ENCODE peak calls at places on chromosomes 11 and 22, in four cellular contexts. M, S, I and G are unnamed samples.

GRCh38 chr11:66835762-66836405 is 7.4 kb upstream of the RCE1 start:
- DNase-seq in S (no peak), M (no peak), I (no peak), G (no peak)

GRCh38 chr11:35822815-35823495 is 120.9 kb upstream of the LDLRAD3 start:
- DNase-seq in M (no peak), I (no peak), S (no peak), G (no peak)

GRCh38 chr22:17972385-17973181 is 51.8 kb downstream of the MICAL3 start:
- DNase-seq in I (peak; percentile 29), S (no peak), M (peak; percentile 74), G (peak; percentile 64)

GRCh38 chr11:66231561-66231960 is 36.9 kb upstream of the RAB1B start:
- DNase-seq in S (no peak), I (no peak), M (no peak), G (no peak)

GRCh38 chr11:64619811-64620285 is 28.8 kb downstream of the SLC22A12 start:
- DNase-seq in M (no peak), S (no peak), I (no peak), G (peak; percentile 7)

GRCh38 chr11:7690648-7691047 is 15.6 kb downstream of the OVCH2 start:
- DNase-seq in S (no peak), M (no peak), I (no peak), G (no peak)

GRCh38 chr11:33567004-33567403 is 133.6 kb downstream of the C11orf91 start:
- DNase-seq in M (no peak), S (no peak), I (no peak), G (no peak)

GRCh38 chr22:37848587-37849088 is 581 bp upstream of the EIF3L start:
- DNase-seq in S (no peak), I (no peak), M (no peak), G (no peak)

GRCh38 chr11:636511-637332 is at the start of gene DRD4:
- DNase-seq in S (no peak), I (no peak), M (peak; percentile 49), G (no peak)

GRCh38 chr11:70040869-70041501 is 37.1 kb upstream of the ANO1 start:
- DNase-seq in M (no peak), I (no peak), S (no peak), G (no peak)
- H3K9me3 ChIP-seq in M (peaks cover 18% of the 10 kb centered on the region), I (peaks cover 6% of the 10 kb centered on the region), S (peaks cover 22% of the 10 kb centered on the region), G (peaks cover 39% of the 10 kb centered on the region)

GRCh38 chr11:46916669-46917108 is 1.7 kb downstream of the LRP4 start:
- DNase-seq in I (peak; percentile 62), S (no peak), M (peak; percentile 83), G (no peak)
- H3K4me3 ChIP-seq in I (peak overlapping the region; percentile 71), S (peak overlapping the region; percentile 52), M (peak overlapping the region; percentile 90), G (peak overlapping the region; percentile 65)

GRCh38 chr11:112584674-112585073 is 324.0 kb upstream of the PLET1 start:
- DNase-seq in M (no peak), S (no peak), I (no peak), G (no peak)
- TF ChIP-seq CTCF in M (peak; percentile 8), S (peak; percentile 32), I (no peak), G (peak; percentile 7)

GRCh38 chr22:30964858-30965257 is 3.7 kb downstream of the MORC2 start:
- DNase-seq in S (no peak), M (no peak), I (no peak), G (no peak)

GRCh38 chr22:30970356-30970746 is 1.3 kb downstream of the TUG1 start:
- DNase-seq in S (no peak), M (no peak), I (no peak), G (no peak)

GRCh38 chr22:30968015-30968923 is at the start of gene MORC2:
- DNase-seq in S (no peak), M (peak; percentile 88), I (no peak), G (no peak)

GRCh38 chr22:30969532-30970355 is 679 bp downstream of the TUG1 start:
- DNase-seq in M (no peak), S (no peak), I (no peak), G (no peak)

DNA sequence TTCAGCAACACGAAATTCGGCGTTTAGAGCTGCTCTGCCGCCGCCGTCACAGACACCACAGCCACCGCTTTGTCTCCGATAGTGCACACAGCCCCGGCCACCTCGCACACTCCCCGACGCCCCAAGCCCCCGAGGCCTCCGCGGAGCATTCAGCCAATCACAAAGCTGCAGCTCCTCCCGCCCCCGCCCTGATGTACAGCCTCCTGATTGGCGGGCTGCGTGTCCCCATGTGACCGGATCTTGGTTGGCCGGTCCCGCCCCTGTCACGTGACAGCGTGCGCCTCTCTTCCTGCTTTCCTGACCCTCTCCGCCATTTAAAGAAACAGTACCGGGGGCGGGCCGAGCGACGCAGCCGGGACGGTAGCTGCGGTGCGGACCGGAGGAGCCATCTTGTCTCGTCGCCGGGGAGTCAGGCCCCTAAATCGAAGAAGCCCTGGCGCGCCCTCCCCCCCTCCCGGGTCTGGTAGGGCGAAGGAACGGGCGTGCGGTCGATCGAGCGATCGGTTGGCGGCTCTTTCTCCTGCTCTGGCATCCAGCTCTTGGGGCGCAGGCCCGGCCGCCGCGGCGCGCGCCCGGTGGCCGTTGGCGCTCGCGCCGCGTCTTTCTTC is at the start of gene TUG1:
- DNase-seq in S (peak; percentile 71), M (peak; percentile 99), I (peak; percentile 98), G (peak; percentile 95)
- H3K9me3 ChIP-seq in S (peaks cover 38% of the 10 kb centered on the region), M (peaks cover 4% of the 10 kb centered on the region), I (peaks cover 4% of the 10 kb centered on the region), G (peaks cover 15% of the 10 kb centered on the region)

DNA sequence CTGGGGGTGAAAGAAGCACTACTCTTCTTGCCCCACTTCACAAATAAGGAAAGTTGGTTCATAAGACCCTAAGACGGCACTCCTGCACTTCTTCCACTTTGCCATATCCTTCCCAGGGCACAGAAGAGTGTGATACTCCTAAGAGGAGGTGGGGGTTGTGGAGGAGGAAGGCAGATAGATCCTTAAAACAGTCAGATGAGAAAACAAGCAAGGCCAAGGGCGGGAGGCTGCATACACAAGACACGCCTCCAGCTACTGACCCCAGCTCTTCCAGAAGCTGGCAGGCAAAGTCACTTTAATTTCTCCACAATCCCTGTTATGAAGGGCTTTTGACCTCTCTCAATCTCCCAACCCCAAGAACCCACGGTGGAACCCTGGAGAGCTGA is 1.6 kb upstream of the CHRM4 start:
- DNase-seq in S (no peak), I (no peak), M (no peak), G (no peak)
- H3K4me3 ChIP-seq in S (no peak overlapping the region), I (no peak overlapping the region), M (peak overlapping the region; percentile 56), G (no peak overlapping the region)